ENCODE peak calls at places on chromosomes 5 and 9, in four cellular contexts. One of them, this sample, is unnamed.

GRCh38 chr5:74630387-74631087 is 10.0 kb downstream of the ENC1 start:
- DNase-seq in HepG2: no peak
- DNase-seq in COLO829: no peak
- DNase-seq in EL: peak; percentile 85
- DNase-seq in this sample: peak; percentile 92

GRCh38 chr9:5633243-5633642 is 4.3 kb downstream of the RIC1 start:
- DNase-seq in HepG2: no peak
- DNase-seq in COLO829: no peak
- DNase-seq in EL: peak; percentile 65
- DNase-seq in this sample: peak; percentile 19

GRCh38 chr5:103929310-103930003 is 366.9 kb upstream of the NUDT12 start:
- DNase-seq in HepG2: no peak
- DNase-seq in COLO829: no peak
- DNase-seq in EL: peak; percentile 59
- DNase-seq in this sample: peak; percentile 61

GRCh38 chr9:134644715-134645606 is 3.4 kb downstream of the COL5A1 start:
- DNase-seq in HepG2: no peak
- DNase-seq in COLO829: peak; percentile 36
- DNase-seq in EL: peak; percentile 99
- DNase-seq in this sample: peak; percentile 97

GRCh38 chr9:135520916-135521607 is at the start of gene LCN1:
- DNase-seq in HepG2: no peak
- DNase-seq in COLO829: no peak
- DNase-seq in EL: no peak
- DNase-seq in this sample: no peak

GRCh38 chr5:79225026-79225425 is 10.9 kb upstream of the JMY start:
- DNase-seq in HepG2: no peak
- DNase-seq in COLO829: no peak
- DNase-seq in EL: peak; percentile 56
- DNase-seq in this sample: no peak

GRCh38 chr5:83844320-83845068 is 123.8 kb upstream of the HAPLN1 start:
- DNase-seq in HepG2: no peak
- DNase-seq in COLO829: peak; percentile 13
- DNase-seq in EL: peak; percentile 46
- DNase-seq in this sample: peak; percentile 82

GRCh38 chr5:115297043-115297442 is 589 bp upstream of the CCDC112 start:
- DNase-seq in HepG2: no peak
- DNase-seq in COLO829: no peak
- DNase-seq in EL: peak; percentile 14
- DNase-seq in this sample: peak; percentile 6

GRCh38 chr5:65030056-65030455 is 261.3 kb downstream of the CWC27 start:
- DNase-seq in HepG2: no peak
- DNase-seq in COLO829: no peak
- DNase-seq in EL: no peak
- DNase-seq in this sample: no peak

GRCh38 chr9:126698251-126698650 is 84.5 kb downstream of the LMX1B start:
- DNase-seq in HepG2: no peak
- DNase-seq in COLO829: no peak
- DNase-seq in EL: no peak
- DNase-seq in this sample: peak; percentile 2

GRCh38 chr9:85108806-85109205 is 439.3 kb downstream of the NTRK2 start:
- DNase-seq in HepG2: no peak
- DNase-seq in COLO829: no peak
- DNase-seq in EL: no peak
- DNase-seq in this sample: no peak

GRCh38 chr5:134567651-134568338 is 42.3 kb downstream of the JADE2 start:
- DNase-seq in HepG2: no peak
- DNase-seq in COLO829: no peak
- DNase-seq in EL: peak; percentile 87
- DNase-seq in this sample: no peak

GRCh38 chr9:108967916-108968315 is 33.7 kb downstream of the ABITRAM start:
- DNase-seq in HepG2: no peak
- DNase-seq in COLO829: no peak
- DNase-seq in EL: no peak
- DNase-seq in this sample: no peak

GRCh38 chr5:150637245-150638052 is 3.0 kb upstream of the SYNPO start:
- DNase-seq in HepG2: peak; percentile 75
- DNase-seq in COLO829: peak; percentile 36
- DNase-seq in EL: peak; percentile 95
- DNase-seq in this sample: peak; percentile 94

GRCh38 chr9:21357479-21358290 is 7.0 kb upstream of the IFNA6 start:
- DNase-seq in HepG2: no peak
- DNase-seq in COLO829: no peak
- DNase-seq in EL: no peak
- DNase-seq in this sample: no peak

GRCh38 chr9:108759399-108759798 is 96.4 kb downstream of the ACTL7B start:
- DNase-seq in HepG2: no peak
- DNase-seq in COLO829: no peak
- DNase-seq in EL: no peak
- DNase-seq in this sample: no peak

GRCh38 chr9:134007150-134007549 is 15.0 kb upstream of the VAV2 start:
- DNase-seq in HepG2: no peak
- DNase-seq in COLO829: no peak
- DNase-seq in EL: no peak
- DNase-seq in this sample: no peak

GRCh38 chr9:112712678-112713077 is 5.2 kb downstream of the INIP start:
- DNase-seq in HepG2: no peak
- DNase-seq in COLO829: no peak
- DNase-seq in EL: no peak
- DNase-seq in this sample: no peak

GRCh38 chr5:122151640-122152039 is 22.3 kb downstream of the ZNF474 start:
- DNase-seq in HepG2: no peak
- DNase-seq in COLO829: no peak
- DNase-seq in EL: peak; percentile 82
- DNase-seq in this sample: peak; percentile 88

GRCh38 chr9:93093449-93094293 is 2.3 kb upstream of the CARD19 start:
- DNase-seq in HepG2: no peak
- DNase-seq in COLO829: no peak
- DNase-seq in EL: no peak
- DNase-seq in this sample: no peak

GRCh38 chr5:93117753-93118531 is 463.1 kb downstream of the NR2F1-AS1 start:
- DNase-seq in HepG2: no peak
- DNase-seq in COLO829: no peak
- DNase-seq in EL: peak; percentile 25
- DNase-seq in this sample: no peak

GRCh38 chr9:92680166-92681119 is 10.5 kb upstream of the IPPK start:
- DNase-seq in HepG2: no peak
- DNase-seq in COLO829: no peak
- DNase-seq in EL: no peak
- DNase-seq in this sample: no peak

GRCh38 chr5:150568663-150569062 is 60.7 kb downstream of the NDST1 start:
- DNase-seq in HepG2: no peak
- DNase-seq in COLO829: no peak
- DNase-seq in EL: no peak
- DNase-seq in this sample: no peak

GRCh38 chr9:9612270-9612669 is 1000.5 kb downstream of the PTPRD start:
- DNase-seq in HepG2: no peak
- DNase-seq in COLO829: no peak
- DNase-seq in EL: no peak
- DNase-seq in this sample: no peak

GRCh38 chr5:74507596-74507995 is 132.9 kb downstream of the ENC1 start:
- DNase-seq in HepG2: no peak
- DNase-seq in COLO829: no peak
- DNase-seq in EL: no peak
- DNase-seq in this sample: no peak

GRCh38 chr5:133079048-133079447 is 27.2 kb downstream of the HSPA4 start:
- DNase-seq in HepG2: no peak
- DNase-seq in COLO829: no peak
- DNase-seq in EL: no peak
- DNase-seq in this sample: no peak

GRCh38 chr9:131661954-131662621 is 77.8 kb downstream of the RAPGEF1 start:
- DNase-seq in HepG2: no peak
- DNase-seq in COLO829: no peak
- DNase-seq in EL: no peak
- DNase-seq in this sample: peak; percentile 43

GRCh38 chr5:94562327-94562971 is 56.0 kb downstream of the KIAA0825 start:
- DNase-seq in HepG2: no peak
- DNase-seq in COLO829: no peak
- DNase-seq in EL: no peak
- DNase-seq in this sample: no peak

GRCh38 chr9:113526841-113527240 is 63.3 kb downstream of the RGS3 start:
- DNase-seq in HepG2: no peak
- DNase-seq in COLO829: no peak
- DNase-seq in EL: no peak
- DNase-seq in this sample: no peak

GRCh38 chr5:175885813-175886212 is 14.4 kb downstream of the CPLX2 start:
- DNase-seq in HepG2: no peak
- DNase-seq in COLO829: no peak
- DNase-seq in EL: no peak
- DNase-seq in this sample: peak; percentile 77

GRCh38 chr9:87123830-87124229 is 176.5 kb upstream of the GAS1 start:
- DNase-seq in HepG2: no peak
- DNase-seq in COLO829: no peak
- DNase-seq in EL: no peak
- DNase-seq in this sample: no peak

GRCh38 chr5:118554991-118555390 is 433.4 kb downstream of the DTWD2 start:
- DNase-seq in HepG2: no peak
- DNase-seq in COLO829: no peak
- DNase-seq in EL: no peak
- DNase-seq in this sample: no peak

This sample was measured in Daoy.